ENCODE peak calls at places on chromosomes 13 and 19, in six cellular contexts. Y is epithelial cell of esophagus, P is endothelial cell, R is A549, K is heart left ventricle, U is BE2C. S is an unnamed sample.

GRCh38 chr13:104869501-104869900 is 1666.0 kb downstream of the EFNB2 start:
- DNase-seq in U (no peak), Y (no peak), P (no peak), K (no peak), R (no peak), S (no peak)

GRCh38 chr13:83865161-83866137 is 16.8 kb downstream of the SLITRK1 start:
- DNase-seq in R (no peak), Y (no peak), U (no peak), K (no peak), P (no peak), S (no peak)

GRCh38 chr19:48249502-48250014 is 6.2 kb downstream of the CARD8 start:
- DNase-seq in K (peak), Y (no peak), P (peak), R (no peak), U (no peak), S (peak)

GRCh38 chr13:110758195-110758594 is 44.7 kb downstream of the ING1 start:
- DNase-seq in R (no peak), K (no peak), U (no peak), Y (peak), P (no peak), S (no peak)

GRCh38 chr13:35818577-35819165 is 312.5 kb downstream of the DCLK1 start:
- DNase-seq in R (peak), U (no peak), P (no peak), K (no peak), Y (peak), S (peak)

GRCh38 chr13:46596501-46596900 is 43.5 kb downstream of the LRCH1 start:
- DNase-seq in U (no peak), R (no peak), Y (no peak), P (no peak), K (no peak), S (no peak)

GRCh38 chr19:4409123-4409933 is 6.9 kb downstream of the CHAF1A start:
- DNase-seq in R (no peak), P (no peak), U (no peak), Y (no peak), K (no peak), S (no peak)

GRCh38 chr13:103883152-103883551 is 816.9 kb upstream of the SLC10A2 start:
- DNase-seq in K (peak), P (peak), Y (peak), R (peak), U (peak), S (no peak)

GRCh38 chr13:35984776-35985453 is 146.3 kb downstream of the DCLK1 start:
- DNase-seq in P (no peak), Y (no peak), R (no peak), K (no peak), U (peak), S (no peak)

GRCh38 chr13:112062047-112062618 is 4.8 kb upstream of the SOX1 start:
- DNase-seq in K (no peak), U (no peak), Y (no peak), P (no peak), R (no peak), S (no peak)

GRCh38 chr19:14113762-14114414 is 3.7 kb downstream of the PRKACA start:
- DNase-seq in U (no peak), K (peak), P (no peak), R (peak), Y (no peak), S (no peak)

GRCh38 chr19:18317998-18318800 is 4.7 kb downstream of the LSM4 start:
- DNase-seq in P (peak), Y (no peak), K (peak), R (no peak), U (peak), S (no peak)

GRCh38 chr13:78660130-78660857 is 1.3 kb upstream of the OBI1 start:
- DNase-seq in U (peak), P (peak), K (no peak), Y (no peak), R (peak), S (peak)
- TF ChIP-seq CTCF in U (peak), P (no peak), K (no peak), Y (no peak), R (no peak), S (no peak)

DNA sequence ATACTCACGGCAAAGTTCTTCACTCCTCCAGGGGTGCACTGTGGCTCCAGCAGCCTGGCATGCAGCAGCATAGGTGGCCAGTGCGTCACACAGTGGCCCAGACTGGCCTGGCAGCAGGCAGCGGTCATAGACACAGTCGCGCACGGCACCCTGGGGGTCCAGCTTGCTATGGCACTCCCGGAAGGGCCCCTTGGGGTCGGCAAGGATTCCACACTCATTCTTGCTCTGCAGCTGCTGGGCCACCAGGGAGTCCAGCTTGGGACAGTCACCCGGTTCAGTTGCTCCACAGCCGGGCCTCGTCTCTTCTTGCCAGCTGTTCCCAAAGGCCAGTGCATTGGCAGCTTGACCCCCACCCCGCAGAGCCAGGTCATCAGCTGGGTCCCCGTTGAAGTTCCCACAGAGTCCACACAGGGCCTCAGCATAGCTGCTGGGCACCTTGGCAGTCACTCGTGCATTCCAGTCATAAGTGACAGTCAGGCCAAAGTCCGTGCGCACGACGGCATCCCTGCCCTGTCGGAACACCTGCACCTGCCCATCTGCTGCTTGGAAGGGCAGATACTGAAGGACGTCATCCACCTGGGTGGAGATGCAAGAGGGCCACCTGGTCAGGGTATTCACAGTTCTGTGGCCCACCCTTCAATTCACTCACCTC is 20.6 kb downstream of the FCGBP start:
- DNase-seq in U (no peak), Y (no peak), P (no peak), K (no peak), R (no peak), S (no peak)
- TF ChIP-seq CTCF in U (no peak), Y (no peak), P (no peak), K (no peak), R (no peak), S (no peak)

DNA sequence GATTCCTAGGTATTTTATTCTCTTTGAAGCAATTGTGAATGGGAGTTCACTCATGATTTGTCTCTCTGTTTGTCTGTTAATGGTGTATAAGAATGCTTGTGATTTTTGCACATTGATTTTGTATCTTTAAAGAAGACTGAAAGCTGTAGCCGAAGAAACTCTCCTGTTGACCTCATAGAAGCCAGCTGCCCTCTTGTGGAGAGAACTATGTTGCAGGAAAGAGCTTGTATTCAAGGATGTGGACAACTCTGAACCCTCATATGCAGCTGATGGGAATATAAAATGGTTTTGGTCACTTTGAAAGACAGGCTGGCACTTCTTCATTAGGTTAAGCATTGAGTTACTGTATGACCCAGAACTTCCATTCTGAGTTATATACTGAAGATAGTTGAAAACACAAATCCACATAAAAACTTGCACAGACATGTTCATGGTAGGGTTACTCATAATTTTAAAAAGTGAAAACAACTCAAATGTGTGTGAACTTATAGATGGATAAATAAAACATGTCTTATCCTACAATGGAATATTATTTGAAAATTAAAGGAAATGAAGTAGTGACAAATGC is 65.8 kb upstream of the SLITRK6 start:
- DNase-seq in R (peak), P (peak), K (no peak), Y (peak), U (peak), S (no peak)
- TF ChIP-seq CTCF in R (no peak), P (peak), K (no peak), Y (peak), U (peak), S (no peak)

GRCh38 chr13:32535140-32535539 is 3.5 kb downstream of the N4BP2L2 start:
- DNase-seq in R (no peak), K (no peak), U (no peak), Y (no peak), P (no peak), S (no peak)

GRCh38 chr13:32535748-32536147 is 2.8 kb downstream of the N4BP2L2 start:
- DNase-seq in U (no peak), Y (no peak), K (no peak), R (no peak), P (no peak), S (no peak)

GRCh38 chr13:32538234-32538620 is 368 bp downstream of the N4BP2L2 start:
- DNase-seq in Y (peak), R (no peak), K (peak), U (no peak), P (peak), S (peak)

GRCh38 chr13:32537580-32538233 is 888 bp downstream of the N4BP2L2 start:
- DNase-seq in R (peak), P (peak), Y (no peak), K (peak), U (peak), S (no peak)

DNA sequence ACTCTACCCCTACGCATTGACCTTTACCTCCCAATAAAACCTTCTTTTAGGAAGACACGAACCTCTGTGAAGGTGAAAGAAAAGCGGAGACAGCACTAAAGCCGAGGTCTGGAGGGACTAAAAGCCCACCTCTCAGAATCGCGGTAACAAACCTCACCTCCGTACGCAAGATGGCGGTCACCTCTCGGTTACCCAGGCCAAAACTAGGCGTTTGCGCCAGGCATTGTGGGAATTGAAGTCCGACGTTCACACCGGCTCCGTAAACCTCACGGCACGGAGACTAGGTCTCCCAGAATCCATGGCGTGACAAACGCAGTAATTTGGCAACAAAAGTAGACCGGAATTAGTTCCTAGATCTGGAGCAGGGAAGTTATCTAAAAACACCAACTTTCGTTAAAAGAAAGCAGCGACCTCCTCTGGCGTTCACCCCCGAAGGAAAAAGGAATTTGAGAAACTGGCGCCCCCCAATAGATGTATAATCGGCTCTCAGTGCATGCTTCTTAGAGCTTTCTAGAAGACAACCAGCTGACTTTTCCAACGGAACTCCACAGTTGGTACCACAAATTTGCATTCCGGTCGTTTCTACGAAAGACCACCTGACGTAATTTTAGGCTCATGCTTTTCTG is at the start of gene N4BP2L2:
- DNase-seq in P (peak), R (peak), K (peak), Y (peak), U (peak), S (peak)
- TF ChIP-seq CTCF in P (no peak), R (peak), K (peak), Y (peak), U (peak), S (no peak)

GRCh38 chr13:99507054-99507453 is 5.8 kb downstream of the TM9SF2 start:
- DNase-seq in R (no peak), P (no peak), U (no peak), K (no peak), Y (no peak), S (no peak)

GRCh38 chr13:99509477-99509876 is 8.2 kb downstream of the TM9SF2 start:
- DNase-seq in U (no peak), P (no peak), Y (no peak), K (no peak), R (no peak), S (no peak)

GRCh38 chr13:99506632-99507031 is 5.4 kb downstream of the TM9SF2 start:
- DNase-seq in P (no peak), U (no peak), K (no peak), Y (no peak), R (no peak), S (peak)

GRCh38 chr13:99501952-99502310 is 659 bp downstream of the TM9SF2 start:
- DNase-seq in Y (peak), P (peak), R (peak), K (peak), U (peak), S (no peak)

GRCh38 chr13:99505814-99506269 is 4.6 kb downstream of the TM9SF2 start:
- DNase-seq in P (no peak), Y (peak), U (no peak), K (no peak), R (peak), S (no peak)
- TF ChIP-seq CTCF in P (peak), Y (peak), U (no peak), K (peak), R (peak), S (no peak)

DNA sequence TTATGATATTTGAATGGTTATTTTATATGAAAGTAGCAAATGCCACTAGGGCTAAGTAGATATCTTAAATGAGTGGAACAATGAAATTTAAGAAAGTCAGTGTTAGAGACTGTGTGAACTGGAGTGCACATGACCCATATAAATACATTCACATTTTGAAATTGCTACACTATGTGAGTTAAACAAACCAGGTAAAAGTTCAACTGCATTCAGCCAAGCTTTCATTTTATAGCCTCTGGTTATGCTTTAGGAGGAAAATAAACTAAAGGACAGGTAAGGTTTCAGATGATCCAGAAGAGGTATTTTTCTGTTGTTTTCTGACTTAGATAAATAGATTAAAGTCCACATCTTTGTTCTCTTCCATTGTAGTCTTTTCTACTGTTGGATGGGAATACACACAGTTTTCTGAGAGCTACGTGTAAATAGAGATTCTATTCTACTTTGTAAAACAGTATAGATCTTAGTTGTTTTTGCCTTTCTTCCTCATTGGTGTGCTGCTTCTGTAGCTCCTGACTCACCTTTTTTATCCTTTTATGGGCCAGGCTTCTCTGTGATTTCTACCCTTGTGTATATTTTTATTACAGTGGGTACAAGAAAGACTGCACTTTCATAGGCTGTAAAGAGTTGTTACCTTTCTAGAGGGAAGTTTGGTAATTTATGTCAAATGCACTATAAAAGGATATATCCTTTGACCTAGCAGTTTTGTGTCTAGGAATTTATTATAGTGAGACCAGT is 54.6 kb upstream of the KCTD4 start:
- DNase-seq in K (no peak), Y (no peak), R (no peak), P (no peak), U (no peak), S (no peak)
- TF ChIP-seq CTCF in K (no peak), Y (no peak), R (no peak), P (no peak), U (no peak), S (no peak)

GRCh38 chr13:98869408-98870090 is 108.3 kb downstream of the DOCK9 start:
- DNase-seq in U (peak), K (peak), R (peak), P (no peak), Y (peak), S (peak)
- TF ChIP-seq CTCF in U (no peak), K (no peak), R (peak), P (peak), Y (peak), S (peak)

GRCh38 chr19:16078311-16078758 is 2.0 kb downstream of the TPM4 start:
- DNase-seq in R (peak), U (peak), K (peak), Y (peak), P (no peak), S (no peak)

GRCh38 chr19:16076958-16077611 is 790 bp downstream of the TPM4 start:
- DNase-seq in P (peak), Y (peak), R (no peak), K (peak), U (peak), S (no peak)

GRCh38 chr19:16074488-16075365 is 1.6 kb upstream of the TPM4 start:
- DNase-seq in P (no peak), K (peak), R (no peak), Y (no peak), U (no peak), S (no peak)

GRCh38 chr19:16075430-16076153 is 703 bp upstream of the TPM4 start:
- DNase-seq in R (no peak), U (no peak), K (peak), P (no peak), Y (peak), S (no peak)

DNA sequence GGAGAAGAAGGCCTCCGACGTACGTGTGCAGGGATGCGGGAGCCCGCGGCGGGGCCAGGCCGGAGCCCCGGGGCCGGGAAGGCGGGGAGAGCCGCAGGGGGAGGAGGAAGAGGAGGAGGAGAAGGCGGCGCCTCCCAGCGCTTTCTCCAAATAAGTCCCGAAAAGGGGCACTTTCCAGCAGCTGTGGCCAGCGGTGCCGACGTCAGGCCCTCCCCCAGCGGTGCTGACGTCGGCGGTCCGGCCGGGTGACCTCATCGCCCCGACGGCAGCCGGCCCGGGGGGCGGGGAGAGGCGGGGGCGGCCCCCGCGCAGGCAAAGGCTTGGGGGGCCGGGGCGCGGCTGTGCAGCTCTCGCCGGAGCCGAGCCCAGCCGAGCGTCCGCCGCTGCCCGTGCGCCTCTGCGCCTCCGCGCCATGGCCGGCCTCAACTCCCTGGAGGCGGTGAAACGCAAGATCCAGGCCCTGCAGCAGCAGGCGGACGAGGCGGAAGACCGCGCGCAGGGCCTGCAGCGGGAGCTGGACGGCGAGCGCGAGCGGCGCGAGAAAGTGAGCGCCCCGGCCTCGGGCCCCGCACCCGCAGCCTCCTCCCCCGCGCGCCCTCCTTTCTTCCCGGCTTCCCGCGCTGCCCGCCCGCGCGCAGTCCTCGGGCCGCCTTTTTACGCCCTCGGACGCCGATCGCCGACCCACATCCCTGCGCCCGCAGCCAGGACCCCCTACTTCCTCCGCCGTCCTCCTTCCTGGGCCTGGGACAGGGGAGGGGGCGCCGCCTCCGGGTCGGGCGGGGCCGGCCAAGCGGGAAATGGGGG is at the start of gene TPM4:
- DNase-seq in Y (peak), K (peak), P (peak), R (peak), U (peak), S (peak)
- TF ChIP-seq CTCF in Y (no peak), K (no peak), P (no peak), R (no peak), U (no peak), S (no peak)

GRCh38 chr19:45137179-45137761 is 23.5 kb downstream of the NKPD1 start:
- DNase-seq in K (peak), Y (no peak), P (no peak), U (peak), R (no peak), S (peak)
- TF ChIP-seq CTCF in K (no peak), Y (no peak), P (no peak), U (no peak), R (no peak), S (no peak)